ENCODE peak calls at places on chromosome 3, in five cellular contexts. D, Z, V, N and H are unnamed samples.

GRCh38 chr3:105758451-105758850 is 110.4 kb downstream of the CBLB start:
- DNase-seq in D (no peak), Z (no peak), V (no peak), N (no peak), H (no peak)

GRCh38 chr3:16364323-16364722 is 99.3 kb downstream of the OXNAD1 start:
- DNase-seq in V (no peak), D (no peak), Z (no peak), N (no peak), H (no peak)

GRCh38 chr3:184583345-184584000 is 21.9 kb downstream of the EPHB3 start:
- DNase-seq in D (no peak), Z (peak), V (no peak), N (no peak), H (no peak)

GRCh38 chr3:107729686-107730085 is 206.9 kb downstream of the BBX start:
- DNase-seq in N (no peak), Z (no peak), V (no peak), D (no peak), H (no peak)

GRCh38 chr3:155424041-155424605 is 130.6 kb upstream of the STRIT1 start:
- DNase-seq in D (no peak), V (no peak), N (no peak), Z (no peak), H (no peak)

GRCh38 chr3:4827767-4828166 is 151.5 kb upstream of the BHLHE40 start:
- DNase-seq in Z (no peak), D (no peak), V (no peak), N (no peak), H (no peak)

GRCh38 chr3:122097141-122097540 is 42.0 kb downstream of the CD86 start:
- DNase-seq in D (no peak), V (no peak), Z (no peak), N (no peak), H (no peak)

GRCh38 chr3:36730965-36731364 is 33.4 kb downstream of the DCLK3 start:
- DNase-seq in D (no peak), Z (no peak), N (no peak), V (no peak), H (no peak)

GRCh38 chr3:73511555-73511954 is 113.2 kb downstream of the PDZRN3 start:
- DNase-seq in V (no peak), Z (peak), N (no peak), D (no peak), H (no peak)

GRCh38 chr3:63625161-63625560 is 27.3 kb upstream of the SNTN start:
- DNase-seq in Z (no peak), D (peak), V (no peak), N (no peak), H (no peak)

GRCh38 chr3:82163907-82164520 is 402.6 kb upstream of the GBE1 start:
- DNase-seq in D (peak), Z (no peak), V (peak), N (no peak), H (no peak)

GRCh38 chr3:112818289-112818688 is 28.4 kb downstream of the CD200R1L start:
- DNase-seq in N (no peak), Z (no peak), D (peak), V (no peak), H (no peak)

GRCh38 chr3:63051920-63052319 is 176.7 kb upstream of the CADPS start:
- DNase-seq in V (peak), Z (no peak), N (no peak), D (peak), H (no peak)

GRCh38 chr3:52301042-52301441 is 13.4 kb downstream of the GLYCTK start:
- DNase-seq in Z (no peak), N (no peak), V (no peak), D (no peak), H (no peak)

GRCh38 chr3:45915080-45915479 is 28.2 kb upstream of the CXCR6 start:
- DNase-seq in D (no peak), Z (no peak), V (no peak), N (no peak), H (no peak)

GRCh38 chr3:158792709-158793108 is 9.1 kb upstream of the MFSD1 start:
- DNase-seq in D (peak), V (peak), N (no peak), Z (no peak), H (no peak)

GRCh38 chr3:52092891-52093290 is 36.5 kb upstream of the DUSP7 start:
- DNase-seq in V (no peak), N (no peak), D (no peak), Z (no peak), H (no peak)

GRCh38 chr3:59890637-59891036 is 840.8 kb upstream of the CFAP20DC start:
- DNase-seq in N (no peak), D (no peak), V (no peak), Z (no peak), H (no peak)

GRCh38 chr3:108093616-108094015 is 2.8 kb upstream of the CD47 start:
- DNase-seq in N (no peak), D (no peak), Z (no peak), V (no peak), H (no peak)

GRCh38 chr3:113211370-113212154 is at the start of gene BOC:
- DNase-seq in N (no peak), Z (no peak), V (peak), D (peak), H (peak)

GRCh38 chr3:158395421-158395820 is 175.6 kb upstream of the MLF1 start:
- DNase-seq in N (no peak), V (no peak), Z (no peak), D (no peak), H (no peak)

GRCh38 chr3:69999191-70000027 is at the start of gene SAMMSON:
- DNase-seq in N (no peak), V (peak), D (peak), Z (peak), H (no peak)

GRCh38 chr3:121998030-121998580 is 23.9 kb downstream of the ILDR1 start:
- DNase-seq in D (peak), N (no peak), V (no peak), Z (no peak), H (no peak)

GRCh38 chr3:177055557-177056290 is 141.6 kb downstream of the TBL1XR1 start:
- DNase-seq in N (no peak), V (no peak), Z (no peak), D (no peak), H (no peak)

GRCh38 chr3:117243657-117244056 is 534.1 kb downstream of the TUSC7 start:
- DNase-seq in Z (no peak), N (no peak), D (no peak), V (no peak), H (no peak)

GRCh38 chr3:49955636-49956035 is 15.7 kb downstream of the RBM6 start:
- DNase-seq in N (no peak), D (no peak), V (no peak), Z (no peak), H (no peak)

GRCh38 chr3:72438072-72438471 is 410.2 kb downstream of the SHQ1 start:
- DNase-seq in N (no peak), D (no peak), V (no peak), Z (no peak), H (no peak)

GRCh38 chr3:184481924-184482671 is 79.5 kb upstream of the EPHB3 start:
- DNase-seq in N (no peak), Z (no peak), D (no peak), V (no peak), H (no peak)

GRCh38 chr3:37861540-37862051 is at the start of gene CTDSPL:
- DNase-seq in V (peak), N (no peak), Z (peak), D (peak), H (peak)

GRCh38 chr3:196740476-196741400 is 1.1 kb downstream of the PAK2 start:
- DNase-seq in Z (no peak), N (no peak), V (peak), D (peak), H (no peak)

GRCh38 chr3:157046520-157046919 is 113.4 kb downstream of the CCNL1 start:
- DNase-seq in N (no peak), V (no peak), Z (no peak), D (no peak), H (no peak)